ENCODE peak calls at places on chromosomes 3 and 15, in eight cellular contexts. Y, Q, T, C, W, F, D and I are unnamed samples.

GRCh38 chr15:65399001-65399706 is 21.4 kb upstream of the IGDCC3 start:
- DNase-seq in Y (no peak), Q (no peak), T (no peak), C (no peak), W (no peak), F (no peak), D (no peak), I (no peak)

GRCh38 chr15:101167791-101168462 is 83.9 kb downstream of the CHSY1 start:
- DNase-seq in Y (peak; percentile 99), Q (peak; percentile 93), T (peak; percentile 84), C (no peak), W (no peak), F (no peak), D (peak; percentile 72), I (peak; percentile 72)

GRCh38 chr15:45157974-45158373 is 28.2 kb downstream of the DUOX1 start:
- DNase-seq in Y (peak; percentile 91), Q (peak; percentile 65), T (no peak), C (no peak), W (no peak), F (no peak), D (no peak), I (no peak)

GRCh38 chr3:67864587-67865183 is 210.3 kb upstream of the SUCLG2 start:
- DNase-seq in Y (no peak), Q (no peak), T (no peak), C (no peak), W (no peak), F (no peak), D (no peak), I (no peak)

GRCh38 chr3:124207077-124207476 is 215.2 kb upstream of the ROPN1 start:
- DNase-seq in Y (no peak), Q (no peak), T (no peak), C (no peak), W (no peak), F (no peak), D (no peak), I (no peak)

GRCh38 chr15:101718896-101719295 is 5.4 kb downstream of the TARS3 start:
- DNase-seq in Y (no peak), Q (no peak), T (no peak), C (no peak), W (no peak), F (no peak), D (no peak), I (no peak)

GRCh38 chr3:115999598-115999997 is 376.3 kb downstream of the GAP43 start:
- DNase-seq in Y (peak; percentile 21), Q (no peak), T (no peak), C (no peak), W (no peak), F (no peak), D (no peak), I (no peak)

GRCh38 chr15:77418341-77419049 is 1.4 kb downstream of the PEAK1 start:
- DNase-seq in Y (peak; percentile 42), Q (peak; percentile 20), T (no peak), C (no peak), W (no peak), F (no peak), D (no peak), I (no peak)

GRCh38 chr15:101269479-101270223 is 7.6 kb downstream of the SELENOS start:
- DNase-seq in Y (no peak), Q (no peak), T (no peak), C (no peak), W (no peak), F (no peak), D (no peak), I (no peak)

GRCh38 chr3:46849098-46849631 is 14.1 kb downstream of the MYL3 start:
- DNase-seq in Y (no peak), Q (no peak), T (peak; percentile 16), C (no peak), W (no peak), F (no peak), D (no peak), I (peak; percentile 34)

GRCh38 chr3:95718168-95718567 is 1096.2 kb upstream of the EPHA6 start:
- DNase-seq in Y (no peak), Q (no peak), T (no peak), C (no peak), W (no peak), F (no peak), D (no peak), I (no peak)

GRCh38 chr3:95719481-95719880 is 1094.9 kb upstream of the EPHA6 start:
- DNase-seq in Y (no peak), Q (no peak), T (no peak), C (no peak), W (no peak), F (no peak), D (no peak), I (no peak)

GRCh38 chr3:95725770-95726169 is 1088.6 kb upstream of the EPHA6 start:
- DNase-seq in Y (no peak), Q (no peak), T (no peak), C (no peak), W (no peak), F (no peak), D (no peak), I (no peak)

GRCh38 chr3:95717048-95717447 is 1097.3 kb upstream of the EPHA6 start:
- DNase-seq in Y (no peak), Q (no peak), T (no peak), C (no peak), W (no peak), F (no peak), D (no peak), I (no peak)

DNA sequence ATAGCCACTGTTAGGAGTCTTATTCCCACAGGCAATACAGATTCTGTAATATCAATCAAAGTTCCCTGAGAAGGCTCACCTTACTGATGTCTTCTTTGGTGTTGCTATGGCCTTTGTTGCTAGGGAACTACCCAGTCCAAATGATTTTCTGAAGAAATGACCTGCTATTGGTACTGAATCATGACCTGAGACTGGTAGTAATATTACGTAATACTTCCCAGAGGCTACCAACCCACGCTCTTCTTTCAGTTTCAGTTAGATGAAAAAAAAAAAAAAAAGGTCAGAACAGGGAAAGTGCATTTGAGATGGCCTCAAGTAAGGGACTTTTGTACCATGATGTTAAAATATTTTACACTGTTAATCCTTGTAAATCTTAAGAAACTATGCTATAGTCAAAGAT is 1092.5 kb upstream of the EPHA6 start:
- DNase-seq in Y (no peak), Q (no peak), T (no peak), C (no peak), W (no peak), F (no peak), D (no peak), I (no peak)
- H3K27ac ChIP-seq in Y (no peak overlapping the region), Q (no peak overlapping the region), T (no peak overlapping the region), C (no peak overlapping the region), W (no peak overlapping the region), F (no peak overlapping the region), D (peak overlapping the region; percentile 28), I (no peak overlapping the region)

GRCh38 chr3:40242638-40243037 is 66.9 kb upstream of the EIF1B start:
- DNase-seq in Y (no peak), Q (no peak), T (no peak), C (no peak), W (no peak), F (no peak), D (no peak), I (no peak)

GRCh38 chr3:40243056-40243455 is 66.5 kb upstream of the EIF1B start:
- DNase-seq in Y (no peak), Q (no peak), T (no peak), C (no peak), W (no peak), F (no peak), D (no peak), I (no peak)

GRCh38 chr3:40237159-40237558 is 72.3 kb upstream of the EIF1B start:
- DNase-seq in Y (no peak), Q (no peak), T (no peak), C (no peak), W (no peak), F (no peak), D (no peak), I (no peak)

GRCh38 chr3:40240921-40241320 is 68.6 kb upstream of the EIF1B start:
- DNase-seq in Y (no peak), Q (no peak), T (no peak), C (no peak), W (no peak), F (no peak), D (no peak), I (no peak)

GRCh38 chr3:40237892-40238571 is 71.5 kb upstream of the EIF1B start:
- DNase-seq in Y (no peak), Q (peak; percentile 32), T (no peak), C (peak; percentile 15), W (no peak), F (no peak), D (no peak), I (no peak)
- H3K27me3 ChIP-seq in Y (no peaks in the 10 kb centered on the region), Q (no peaks in the 10 kb centered on the region), T (no peaks in the 10 kb centered on the region), C (no peaks in the 10 kb centered on the region), W (no peaks in the 10 kb centered on the region), F (no peaks in the 10 kb centered on the region), D (no peaks in the 10 kb centered on the region), I (no peaks in the 10 kb centered on the region)

DNA sequence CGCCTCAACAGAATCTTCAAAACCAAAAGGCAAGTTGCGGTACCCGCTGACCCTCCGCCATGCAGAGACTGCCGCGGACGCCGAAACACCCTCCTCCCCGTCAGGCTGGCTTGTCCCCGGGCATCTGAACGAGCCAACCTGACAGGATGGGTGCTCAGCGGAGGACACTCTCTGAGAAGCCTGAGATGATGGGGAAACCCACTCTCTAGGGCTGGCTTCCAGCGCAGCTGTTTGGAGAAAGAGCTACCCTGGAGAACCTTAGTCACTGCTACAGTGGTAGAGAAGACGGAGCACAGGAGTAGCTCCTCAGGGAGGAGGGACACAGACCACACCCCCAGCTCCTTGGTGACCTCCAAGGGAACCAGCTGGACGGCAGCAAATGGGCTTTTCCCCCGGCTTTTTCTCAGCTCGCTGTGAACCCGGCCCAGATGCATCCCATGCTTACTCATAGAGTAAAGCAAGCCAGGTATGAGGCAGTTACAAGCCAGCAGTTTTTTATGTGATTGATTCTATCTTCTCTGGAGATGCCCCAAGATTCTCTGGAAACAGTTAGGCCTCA is 38.9 kb downstream of the FAM174B start:
- DNase-seq in Y (peak; percentile 34), Q (no peak), T (peak; percentile 6), C (no peak), W (no peak), F (no peak), D (no peak), I (no peak)
- H3K27ac ChIP-seq in Y (no peak overlapping the region), Q (no peak overlapping the region), T (no peak overlapping the region), C (no peak overlapping the region), W (peak overlapping the region; percentile 49), F (no peak overlapping the region), D (peak overlapping the region; percentile 79), I (peak overlapping the region; percentile 89)

DNA sequence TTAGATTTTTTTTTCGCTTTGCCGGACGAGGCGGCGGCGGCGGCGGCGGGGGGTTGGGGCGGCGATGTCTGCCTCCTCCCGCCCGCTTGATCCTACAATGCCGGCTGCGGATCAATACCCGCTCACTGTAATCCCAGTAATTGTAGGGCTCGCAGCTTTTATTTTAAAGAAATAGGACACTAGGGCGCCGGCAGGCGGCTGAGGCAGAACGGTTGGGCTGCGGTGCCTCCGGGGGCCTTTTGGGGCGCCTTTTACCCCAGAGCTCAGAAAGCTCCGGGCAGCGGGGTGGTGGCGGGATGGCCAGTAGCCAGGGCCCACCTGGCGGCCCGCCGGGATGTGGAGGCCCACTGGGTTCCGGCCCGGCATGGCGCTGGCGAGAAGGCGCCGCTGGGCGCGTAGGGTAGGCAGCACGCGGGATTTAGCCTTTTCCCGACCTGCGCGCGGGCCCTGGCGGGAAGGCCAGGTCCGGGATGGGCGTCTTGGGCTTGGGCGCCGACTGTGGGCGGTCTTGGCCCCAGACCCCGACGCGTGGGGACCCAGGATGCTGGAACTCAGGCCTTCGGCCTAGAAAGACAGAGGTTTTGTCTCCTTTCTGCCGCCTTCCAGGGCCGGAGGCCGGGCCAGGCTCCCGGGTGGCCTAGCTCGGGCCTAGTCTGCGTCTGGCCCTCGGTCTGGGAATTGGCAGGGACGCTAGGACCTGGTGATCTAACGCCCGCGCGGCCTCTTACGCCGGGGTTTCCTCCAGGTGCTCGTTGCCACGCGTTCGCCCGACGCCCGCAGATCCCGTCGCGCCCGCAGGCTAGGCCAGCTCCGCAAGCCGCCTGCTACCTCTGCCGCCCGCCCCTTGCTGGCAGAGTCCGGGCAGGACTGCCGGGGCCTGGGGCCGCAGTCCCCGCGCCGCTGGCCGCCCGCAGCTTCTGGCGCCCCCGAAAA is 15.5 kb upstream of the ONECUT1 start:
- DNase-seq in Y (no peak), Q (no peak), T (no peak), C (no peak), W (no peak), F (no peak), D (no peak), I (peak; percentile 66)
- H3K27me3 ChIP-seq in Y (peaks cover 76% of the 10 kb centered on the region), Q (peaks cover 68% of the 10 kb centered on the region), T (peaks cover 11% of the 10 kb centered on the region), C (peaks cover 99% of the 10 kb centered on the region), W (no peaks in the 10 kb centered on the region), F (peaks cover 84% of the 10 kb centered on the region), D (peaks cover 100% of the 10 kb centered on the region), I (no peaks in the 10 kb centered on the region)